ENCODE peak calls at places on chromosome 2, in ten cellular contexts. E is body of pancreas; L is BJ; C is WTC11; Y is CD4-positive, alpha-beta T cell; O is fibroblast of mammary gland; S is adrenal gland; Z is fibroblast of lung; G is GM23338; I is endothelial cell. P is an unnamed sample.

GRCh38 chr2:157441072-157441454 is 2.8 kb downstream of the CYTIP start:
- DNase-seq in E (no peak), L (no peak), C (no peak), Y (no peak), O (peak; percentile 43), S (no peak), Z (no peak), G (no peak), I (no peak), P (no peak)

GRCh38 chr2:67037655-67038054 is 359.5 kb upstream of the ETAA1 start:
- DNase-seq in E (peak; percentile 78), L (no peak), C (no peak), Y (no peak), O (no peak), S (no peak), Z (no peak), G (no peak), I (no peak), P (no peak)

GRCh38 chr2:69138793-69139510 is 126.0 kb downstream of the ANTXR1 start:
- DNase-seq in E (no peak), L (peak; percentile 39), C (no peak), Y (no peak), O (peak; percentile 93), S (peak; percentile 67), Z (peak; percentile 93), G (no peak), I (no peak), P (peak; percentile 72)

GRCh38 chr2:1593371-1594205 is 150.7 kb downstream of the PXDN start:
- DNase-seq in E (no peak), L (peak; percentile 66), C (no peak), Y (no peak), O (peak; percentile 85), S (no peak), Z (peak; percentile 97), G (no peak), I (no peak), P (peak; percentile 85)

GRCh38 chr2:226701052-226701451 is 98.6 kb downstream of the IRS1 start:
- DNase-seq in E (no peak), L (peak; percentile 96), C (no peak), Y (no peak), O (peak; percentile 98), S (no peak), Z (peak; percentile 94), G (no peak), I (no peak), P (peak; percentile 89)

GRCh38 chr2:47277187-47277586 is 122.1 kb upstream of the STPG4 start:
- DNase-seq in E (no peak), L (no peak), C (no peak), Y (no peak), O (no peak), S (no peak), Z (no peak), G (no peak), I (no peak), P (no peak)

GRCh38 chr2:206361407-206362045 is 81.8 kb upstream of the ADAM23 start:
- DNase-seq in E (no peak), L (no peak), C (no peak), Y (no peak), O (no peak), S (no peak), Z (no peak), G (no peak), I (no peak), P (no peak)

GRCh38 chr2:200650195-200650594 is 64.4 kb downstream of the AOX1 start:
- DNase-seq in E (no peak), L (no peak), C (no peak), Y (no peak), O (peak; percentile 17), S (no peak), Z (peak; percentile 41), G (no peak), I (no peak), P (no peak)

GRCh38 chr2:220512419-220512818 is 885.0 kb downstream of the SLC4A3 start:
- DNase-seq in E (no peak), L (no peak), C (no peak), Y (no peak), O (peak; percentile 40), S (no peak), Z (peak; percentile 84), G (no peak), I (no peak), P (peak; percentile 42)

GRCh38 chr2:15993232-15993610 is 52.9 kb downstream of the MYCN start:
- DNase-seq in E (no peak), L (no peak), C (no peak), Y (no peak), O (no peak), S (no peak), Z (no peak), G (no peak), I (no peak), P (no peak)

GRCh38 chr2:45006942-45007287 is 2.3 kb downstream of the SIX2 start:
- DNase-seq in E (no peak), L (no peak), C (no peak), Y (no peak), O (no peak), S (no peak), Z (no peak), G (no peak), I (no peak), P (no peak)

GRCh38 chr2:241156997-241157441 is 6.8 kb downstream of the PPP1R7 start:
- DNase-seq in E (no peak), L (no peak), C (no peak), Y (no peak), O (no peak), S (no peak), Z (no peak), G (no peak), I (no peak), P (no peak)

DNA sequence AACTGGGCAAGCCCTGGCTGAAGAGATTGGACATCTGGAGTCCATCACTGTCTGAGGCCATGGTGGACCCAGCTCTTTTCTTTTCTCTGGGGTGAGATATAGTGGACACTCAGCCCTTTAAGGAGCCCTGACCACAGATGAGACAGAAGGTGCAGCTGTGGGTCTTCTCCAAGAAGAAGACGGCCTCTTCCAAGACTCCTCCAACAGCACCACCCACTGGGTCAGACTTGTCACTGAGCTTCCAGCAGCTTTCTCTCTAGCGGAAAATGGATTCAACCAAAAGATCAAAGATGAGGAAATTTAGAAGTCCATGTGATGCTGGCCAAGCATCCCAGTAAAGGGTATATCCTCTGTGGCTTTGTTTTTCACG is 27.3 kb downstream of the TWIST2 start:
- DNase-seq in E (no peak), L (no peak), C (peak; percentile 58), Y (no peak), O (peak; percentile 76), S (no peak), Z (no peak), G (no peak), I (no peak), P (peak; percentile 74)
- TF ChIP-seq CTCF in E (no peak), L (peak; percentile 66), C (peak; percentile 25), Y (no peak), O (peak; percentile 44), S (no peak), Z (peak; percentile 33), G (peak; percentile 58), I (no peak), P (peak; percentile 88)

GRCh38 chr2:212147921-212148513 is 390.6 kb downstream of the ERBB4 start:
- DNase-seq in E (no peak), L (no peak), C (no peak), Y (no peak), O (peak; percentile 21), S (no peak), Z (no peak), G (peak; percentile 25), I (no peak), P (no peak)
- TF ChIP-seq CTCF in E (peak; percentile 33), L (peak; percentile 30), C (no peak), Y (no peak), O (peak; percentile 43), S (peak; percentile 39), Z (peak; percentile 24), G (no peak), I (peak; percentile 73), P (peak; percentile 81)

GRCh38 chr2:381919-382833 is 94.3 kb upstream of the ALKAL2 start:
- DNase-seq in E (no peak), L (no peak), C (no peak), Y (no peak), O (no peak), S (no peak), Z (no peak), G (peak; percentile 25), I (no peak), P (no peak)
- TF ChIP-seq CTCF in E (no peak), L (no peak), C (no peak), Y (no peak), O (no peak), S (no peak), Z (no peak), G (no peak), I (no peak), P (no peak)

GRCh38 chr2:211055438-211055837 is 499.0 kb downstream of the CPS1 start:
- DNase-seq in E (no peak), L (no peak), C (peak; percentile 53), Y (no peak), O (no peak), S (no peak), Z (no peak), G (peak; percentile 65), I (peak; percentile 39), P (no peak)
- TF ChIP-seq CTCF in E (no peak), L (no peak), C (no peak), Y (no peak), O (peak; percentile 15), S (no peak), Z (no peak), G (peak; percentile 83), I (no peak), P (no peak)

P was measured in HFFc6.